ENCODE peak calls at places on chromosome 1, in five cellular contexts. G is activated CD4-positive, alpha-beta T cell treated with anti-CD3 and anti-CD28 coated beads for 24 hours; H is LoVo; A is coronary artery; S is sciatic nerve. M is an unnamed sample.

GRCh38 chr1:42334240-42335049 is 590 bp downstream of the FOXJ3 start:
- DNase-seq in G (peak), H (peak), A (peak), S (peak), M (peak)

GRCh38 chr1:27592600-27593340 is 11.2 kb downstream of the AHDC1 start:
- DNase-seq in G (no peak), H (no peak), A (no peak), S (no peak), M (no peak)

GRCh38 chr1:23798662-23799142 is 1.9 kb downstream of the GALE start:
- DNase-seq in G (no peak), H (no peak), A (no peak), S (no peak), M (no peak)

GRCh38 chr1:84869750-84870149 is 23.3 kb downstream of the LPAR3 start:
- DNase-seq in G (no peak), H (no peak), A (no peak), S (no peak), M (no peak)

GRCh38 chr1:93528416-93528815 is 80.5 kb downstream of the FNBP1L start:
- DNase-seq in G (no peak), H (no peak), A (no peak), S (no peak), M (no peak)

GRCh38 chr1:10507111-10507879 is 32.5 kb downstream of the PEX14 start:
- DNase-seq in G (no peak), H (peak), A (no peak), S (peak), M (peak)

GRCh38 chr1:167693425-167694045 is 28.2 kb upstream of the MPZL1 start:
- DNase-seq in G (no peak), H (no peak), A (no peak), S (no peak), M (no peak)

GRCh38 chr1:23210351-23210785 is 6.9 kb downstream of the HTR1D start:
- DNase-seq in G (no peak), H (no peak), A (no peak), S (no peak), M (no peak)

GRCh38 chr1:55869050-55869449 is 653.9 kb upstream of the USP24 start:
- DNase-seq in G (no peak), H (no peak), A (no peak), S (no peak), M (no peak)

GRCh38 chr1:214362188-214362882 is 81.4 kb downstream of the SMYD2 start:
- DNase-seq in G (no peak), H (no peak), A (peak), S (no peak), M (no peak)